ENCODE peak calls at places on chromosomes 7 and 10, in four cellular contexts. E is upper lobe of right lung, L is GM12878, W is natural killer cell. I is an unnamed sample.

GRCh38 chr7:4694653-4695335 is 12.7 kb downstream of the FOXK1 start:
- ATAC-seq in W (no peak), E (peak; percentile 43), L (no peak), I (no peak)

GRCh38 chr10:133013478-133013877 is 71.1 kb upstream of the CFAP46 start:
- ATAC-seq in W (no peak), E (peak; percentile 55), L (no peak), I (no peak)

GRCh38 chr10:100923580-100923979 is 10.8 kb downstream of the SLF2 start:
- ATAC-seq in L (no peak), E (no peak), W (no peak), I (no peak)

GRCh38 chr10:78116451-78116850 is 82.8 kb downstream of the RPS24 start:
- ATAC-seq in L (no peak), W (no peak), E (no peak), I (no peak)

GRCh38 chr10:22379059-22379458 is 33.8 kb downstream of the SPAG6 start:
- ATAC-seq in L (peak; percentile 82), W (no peak), E (no peak), I (peak; percentile 98)

GRCh38 chr10:126075009-126075408 is 178.6 kb downstream of the FANK1 start:
- ATAC-seq in L (no peak), W (no peak), E (no peak), I (no peak)

GRCh38 chr7:21565614-21566013 is 22.8 kb downstream of the DNAH11 start:
- ATAC-seq in E (no peak), L (no peak), W (no peak), I (no peak)

GRCh38 chr10:43825984-43826383 is 177.3 kb upstream of the ZNF32 start:
- ATAC-seq in E (no peak), W (no peak), L (no peak), I (no peak)

GRCh38 chr7:111388912-111389311 is 173.4 kb downstream of the IMMP2L start:
- ATAC-seq in W (no peak), E (no peak), L (peak; percentile 87), I (no peak)